ENCODE peak calls at places on chromosomes 2 and 18, in five cellular contexts. U, A, X, S and Z are unnamed samples.

GRCh38 chr2:232577841-232578240 is 27.4 kb downstream of the EIF4E2 start:
- DNase-seq in U (no peak), A (no peak), X (no peak), S (no peak), Z (no peak)

GRCh38 chr2:143229411-143229810 is 100.2 kb downstream of the ARHGAP15 start:
- DNase-seq in U (no peak), A (no peak), X (no peak), S (no peak), Z (no peak)

GRCh38 chr2:230865766-230866703 is 1.3 kb downstream of the ITM2C start:
- DNase-seq in U (no peak), A (no peak), X (peak; percentile 22), S (peak; percentile 16), Z (no peak)

GRCh38 chr18:70319185-70319584 is 30.3 kb downstream of the SOCS6 start:
- DNase-seq in U (no peak), A (no peak), X (no peak), S (no peak), Z (no peak)

GRCh38 chr2:208103616-208104015 is 20.7 kb downstream of the CRYGD start:
- DNase-seq in U (no peak), A (no peak), X (no peak), S (no peak), Z (no peak)

GRCh38 chr2:190722825-190723224 is 73.9 kb downstream of the NAB1 start:
- DNase-seq in U (no peak), A (no peak), X (no peak), S (no peak), Z (no peak)

GRCh38 chr2:210224660-210225460 is at the start of gene ACADL:
- DNase-seq in U (no peak), A (peak; percentile 31), X (peak; percentile 12), S (peak; percentile 15), Z (no peak)

GRCh38 chr18:78984941-78985784 is 5.5 kb downstream of the SALL3 start:
- DNase-seq in U (no peak), A (no peak), X (peak; percentile 46), S (peak; percentile 1), Z (no peak)

GRCh38 chr2:38581193-38582147 is 21.3 kb downstream of the HNRNPLL start:
- DNase-seq in U (no peak), A (no peak), X (peak; percentile 85), S (peak; percentile 78), Z (peak; percentile 70)

GRCh38 chr2:123419976-123420375 is 605.1 kb upstream of the CNTNAP5 start:
- DNase-seq in U (no peak), A (no peak), X (no peak), S (no peak), Z (no peak)

GRCh38 chr2:238895361-238895882 is 47.5 kb downstream of the TWIST2 start:
- DNase-seq in U (no peak), A (no peak), X (no peak), S (no peak), Z (no peak)

GRCh38 chr18:44725300-44726096 is 44.8 kb downstream of the SETBP1 start:
- DNase-seq in U (no peak), A (peak; percentile 50), X (peak; percentile 64), S (peak; percentile 70), Z (no peak)

GRCh38 chr2:3254438-3254941 is 123.1 kb downstream of the EIPR1 start:
- DNase-seq in U (no peak), A (no peak), X (no peak), S (no peak), Z (no peak)

GRCh38 chr2:216502776-216503629 is 4.4 kb downstream of the RPL37A start:
- DNase-seq in U (no peak), A (no peak), X (no peak), S (no peak), Z (no peak)

GRCh38 chr18:49878567-49878966 is 65.2 kb upstream of the ACAA2 start:
- DNase-seq in U (no peak), A (no peak), X (no peak), S (no peak), Z (no peak)

GRCh38 chr2:170812716-170813585 is 3.7 kb upstream of the GAD1 start:
- DNase-seq in U (no peak), A (peak; percentile 77), X (peak; percentile 86), S (peak; percentile 95), Z (peak; percentile 92)

GRCh38 chr2:37786153-37786809 is 114.8 kb upstream of the CDC42EP3 start:
- DNase-seq in U (no peak), A (no peak), X (no peak), S (no peak), Z (no peak)

GRCh38 chr18:21163647-21164625 is 52.3 kb upstream of the ROCK1 start:
- DNase-seq in U (no peak), A (peak; percentile 32), X (peak; percentile 79), S (peak; percentile 93), Z (peak; percentile 68)

GRCh38 chr18:42925036-42925435 is 190.4 kb downstream of the RIT2 start:
- DNase-seq in U (no peak), A (no peak), X (no peak), S (peak; percentile 8), Z (no peak)

GRCh38 chr18:42048150-42048549 is 93.1 kb downstream of the PIK3C3 start:
- DNase-seq in U (no peak), A (no peak), X (peak; percentile 75), S (peak; percentile 83), Z (peak; percentile 28)

GRCh38 chr2:974454-974853 is 23.8 kb downstream of the SNTG2 start:
- DNase-seq in U (no peak), A (no peak), X (peak; percentile 17), S (no peak), Z (no peak)

GRCh38 chr2:11026286-11026921 is 114.7 kb downstream of the KCNF1 start:
- DNase-seq in U (no peak), A (no peak), X (no peak), S (no peak), Z (no peak)

GRCh38 chr2:71853858-71854257 is 293.8 kb downstream of the CYP26B1 start:
- DNase-seq in U (no peak), A (no peak), X (no peak), S (no peak), Z (no peak)

GRCh38 chr2:137467246-137467862 is 496.9 kb upstream of the HNMT start:
- DNase-seq in U (no peak), A (peak; percentile 18), X (peak; percentile 3), S (peak; percentile 33), Z (peak; percentile 1)

GRCh38 chr2:44215827-44216226 is 47.2 kb downstream of the PPM1B start:
- DNase-seq in U (no peak), A (no peak), X (no peak), S (no peak), Z (no peak)

GRCh38 chr2:203016716-203017115 is 2.0 kb downstream of the NBEAL1 start:
- DNase-seq in U (no peak), A (no peak), X (no peak), S (no peak), Z (no peak)

GRCh38 chr2:7962191-7962590 is 719.7 kb upstream of the ID2 start:
- DNase-seq in U (no peak), A (no peak), X (no peak), S (no peak), Z (no peak)

GRCh38 chr2:145807978-145808377 is 1288.1 kb upstream of the ZEB2 start:
- DNase-seq in U (no peak), A (no peak), X (no peak), S (peak; percentile 10), Z (no peak)

GRCh38 chr2:158381205-158381604 is 75.3 kb downstream of the CCDC148 start:
- DNase-seq in U (no peak), A (no peak), X (no peak), S (no peak), Z (no peak)

GRCh38 chr2:43075054-43075593 is 151.3 kb downstream of the ZFP36L2 start:
- DNase-seq in U (peak; percentile 72), A (peak; percentile 81), X (peak; percentile 98), S (peak; percentile 98), Z (peak; percentile 94)

GRCh38 chr2:225468131-225468530 is 68.6 kb downstream of the NYAP2 start:
- DNase-seq in U (no peak), A (no peak), X (peak; percentile 20), S (no peak), Z (no peak)

GRCh38 chr2:234957533-234958135 is 5.8 kb downstream of the SH3BP4 start:
- DNase-seq in U (no peak), A (no peak), X (peak; percentile 84), S (peak; percentile 54), Z (no peak)

GRCh38 chr2:86703704-86704370 is 16.3 kb upstream of the RMND5A start:
- DNase-seq in U (no peak), A (peak; percentile 65), X (peak; percentile 8), S (peak; percentile 77), Z (peak; percentile 23)
- TF ChIP-seq CTCF in U (no peak), A (no peak), X (no peak), S (no peak), Z (no peak)

DNA sequence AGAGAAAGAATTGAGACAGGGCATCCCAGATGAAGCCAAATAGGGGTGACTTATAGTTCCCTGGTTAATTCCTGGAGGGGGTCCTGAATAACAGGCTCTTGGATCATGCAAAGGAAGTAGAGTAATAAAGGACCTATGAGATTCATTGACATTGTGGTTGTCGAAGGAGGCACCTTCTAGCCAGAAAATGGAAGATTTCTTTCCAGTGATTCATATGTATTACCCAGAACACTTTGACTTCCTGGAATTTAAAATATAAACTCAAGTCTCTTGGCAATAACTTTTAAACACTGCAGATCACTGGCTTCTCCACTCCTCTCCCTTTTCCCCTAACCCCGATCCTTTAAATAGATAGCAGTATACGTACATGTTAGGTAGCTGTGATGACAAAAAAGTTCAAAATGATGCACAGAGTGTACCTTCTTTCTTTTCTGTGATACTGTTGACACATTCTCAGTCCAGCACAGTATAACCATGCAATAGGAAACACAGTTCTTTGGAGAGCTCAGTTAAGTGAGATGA is 211.8 kb downstream of the LTBP1 start:
- DNase-seq in U (no peak), A (no peak), X (peak; percentile 93), S (peak; percentile 53), Z (peak; percentile 85)
- H3K4me3 ChIP-seq in U (peak overlapping the region; percentile 0), A (no peak overlapping the region), X (no peak overlapping the region), S (no peak overlapping the region), Z (no peak overlapping the region)

GRCh38 chr2:14642499-14642898 is 10.0 kb downstream of the LRATD1 start:
- DNase-seq in U (no peak), A (no peak), X (no peak), S (no peak), Z (no peak)
- TF ChIP-seq CTCF in U (no peak), A (no peak), X (peak; percentile 8), S (peak; percentile 8), Z (no peak)

GRCh38 chr2:120222186-120223033 is 790 bp downstream of the TMEM185B start:
- DNase-seq in U (no peak), A (no peak), X (no peak), S (no peak), Z (no peak)

GRCh38 chr2:120224735-120225548 is 1.7 kb upstream of the TMEM185B start:
- DNase-seq in U (no peak), A (no peak), X (no peak), S (no peak), Z (no peak)

GRCh38 chr2:120223034-120223912 is at the start of gene TMEM185B:
- DNase-seq in U (peak; percentile 54), A (peak; percentile 87), X (peak; percentile 86), S (peak; percentile 80), Z (peak; percentile 29)

GRCh38 chr2:120225549-120226065 is 2.4 kb upstream of the TMEM185B start:
- DNase-seq in U (no peak), A (no peak), X (no peak), S (no peak), Z (no peak)

DNA sequence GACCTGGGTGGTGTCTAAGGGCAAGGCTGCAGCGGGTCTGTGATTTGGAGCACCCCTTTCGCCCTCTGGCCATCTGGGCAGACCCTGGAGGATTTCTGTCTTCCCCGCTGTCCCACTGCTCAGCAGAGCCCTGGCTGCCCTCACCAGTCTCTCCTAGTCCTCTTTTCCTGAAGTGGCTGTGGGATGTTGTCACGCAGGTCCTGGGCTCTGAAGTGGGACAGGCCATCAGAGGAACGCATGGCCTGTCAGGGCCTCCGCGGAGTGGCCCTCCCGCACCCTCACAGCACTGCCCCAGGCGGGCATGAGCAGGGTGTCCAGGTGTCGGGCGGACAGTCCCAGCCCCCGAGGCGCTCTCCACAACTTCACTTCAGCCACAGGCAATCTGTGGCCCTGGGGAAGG is 1.1 kb upstream of the TMEM185B start:
- DNase-seq in U (no peak), A (no peak), X (no peak), S (no peak), Z (no peak)
- H3K4me3 ChIP-seq in U (peak overlapping the region; percentile 96), A (no peak overlapping the region), X (no peak overlapping the region), S (no peak overlapping the region), Z (no peak overlapping the region)